ENCODE peak calls at places on chromosomes 4 and X, in six cellular contexts. V is caudate nucleus, H is IMR-90, R is Caki2, P is kidney glomerular epithelial cell, U is HL-60. C is an unnamed sample.

GRCh38 chrX:37993857-37994619 is 12.3 kb upstream of the SYTL5 start:
- DNase-seq in P (no peak), R (peak), H (no peak), U (peak), V (no peak), C (no peak)

GRCh38 chr4:42401171-42401570 is 3.9 kb downstream of the SHISA3 start:
- DNase-seq in P (no peak), H (no peak), V (no peak), U (no peak), R (no peak), C (no peak)

GRCh38 chrX:386768-387575 is at the start of gene PPP2R3B:
- DNase-seq in H (peak), U (peak), V (no peak), R (peak), P (no peak), C (peak)

GRCh38 chr4:83560523-83560922 is 24.6 kb downstream of the GPAT3 start:
- DNase-seq in V (no peak), U (no peak), R (no peak), H (no peak), P (no peak), C (no peak)

GRCh38 chrX:41412261-41413167 is 34.6 kb upstream of the NYX start:
- DNase-seq in R (no peak), H (no peak), P (no peak), V (no peak), U (no peak), C (no peak)

GRCh38 chrX:78384486-78384885 is 57.1 kb upstream of the CYSLTR1 start:
- DNase-seq in P (no peak), H (no peak), R (no peak), V (no peak), U (no peak), C (no peak)

GRCh38 chr4:103272174-103272573 is 74.0 kb upstream of the CENPE start:
- DNase-seq in H (no peak), P (no peak), R (no peak), U (no peak), V (no peak), C (no peak)

GRCh38 chr4:24850669-24851068 is 55.3 kb downstream of the SOD3 start:
- DNase-seq in H (peak), U (no peak), R (peak), V (no peak), P (peak), C (peak)

GRCh38 chrX:107571296-107571998 is 56.9 kb upstream of the PRPS1 start:
- DNase-seq in R (peak), P (peak), H (peak), V (no peak), U (no peak), C (peak)

GRCh38 chrX:69313622-69314290 is 148.5 kb upstream of the PJA1 start:
- DNase-seq in H (no peak), P (no peak), R (no peak), V (no peak), U (no peak), C (no peak)

GRCh38 chr4:24971192-24971591 is 58.4 kb upstream of the CCDC149 start:
- DNase-seq in R (peak), P (no peak), U (peak), H (no peak), V (no peak), C (no peak)

GRCh38 chr4:91758487-91758886 is 545.3 kb upstream of the GRID2 start:
- DNase-seq in R (no peak), U (no peak), H (no peak), P (no peak), V (no peak), C (peak)

GRCh38 chr4:1393866-1394265 is 12.4 kb downstream of the NKX1-1 start:
- DNase-seq in U (no peak), P (no peak), R (no peak), V (no peak), H (no peak), C (no peak)

C was measured in RCC 7860.